ENCODE peak calls at places on chromosome 13, in four cellular contexts. B is GM12878, S is suprapubic skin, O is transverse colon. J is an unnamed sample.

GRCh38 chr13:110771194-110771593 is 57.7 kb downstream of the ING1 start:
- DNase-seq in B (no peak), S (no peak), O (no peak), J (no peak)

GRCh38 chr13:31818236-31818635 is 78.9 kb downstream of the RXFP2 start:
- DNase-seq in B (no peak), S (no peak), O (no peak), J (no peak)

GRCh38 chr13:113669871-113670341 is 2.9 kb downstream of the GRK1 start:
- DNase-seq in B (no peak), S (peak; percentile 74), O (peak; percentile 5), J (no peak)

GRCh38 chr13:48054601-48055000 is 17.1 kb downstream of the NUDT15 start:
- DNase-seq in B (no peak), S (no peak), O (no peak), J (no peak)

GRCh38 chr13:40897058-40897457 is 107.6 kb downstream of the SLC25A15 start:
- DNase-seq in B (no peak), S (no peak), O (no peak), J (no peak)

GRCh38 chr13:97241761-97242160 is 19.6 kb downstream of the MBNL2 start:
- DNase-seq in B (no peak), S (no peak), O (no peak), J (no peak)

GRCh38 chr13:75010941-75011340 is 471.0 kb downstream of the TBC1D4 start:
- DNase-seq in B (no peak), S (no peak), O (no peak), J (no peak)

GRCh38 chr13:111429064-111429558 is 108.7 kb downstream of the TEX29 start:
- DNase-seq in B (no peak), S (no peak), O (peak; percentile 43), J (no peak)

GRCh38 chr13:91308299-91308698 is 39.2 kb upstream of the MIR17HG start:
- DNase-seq in B (no peak), S (no peak), O (no peak), J (no peak)

GRCh38 chr13:37647038-37647650 is 48.6 kb upstream of the POSTN start:
- DNase-seq in B (no peak), S (no peak), O (no peak), J (no peak)
- TF ChIP-seq POLR2AphosphoS5 in B (no peak), S (no peak), O (no peak), J (no peak)

DNA sequence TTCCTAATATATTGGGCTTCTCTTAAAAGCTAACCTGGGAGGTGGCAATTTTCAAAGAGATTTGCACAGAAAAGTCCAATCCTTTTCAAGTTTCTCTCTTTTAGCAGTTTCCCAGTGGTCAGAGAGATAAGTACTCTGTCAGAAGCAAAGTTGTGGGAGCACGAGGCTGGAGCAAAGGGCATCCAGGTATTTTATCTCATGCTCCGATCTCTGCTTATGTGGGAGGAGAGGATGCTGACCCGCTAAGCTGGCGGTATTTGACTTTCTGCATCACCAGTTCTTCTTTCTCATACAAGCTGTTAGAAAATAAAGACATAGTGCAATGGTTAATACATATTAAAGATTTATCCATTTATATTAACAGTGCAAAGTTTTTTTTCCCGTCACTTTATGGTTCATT is 1025.1 kb downstream of the EFNB2 start:
- DNase-seq in B (no peak), S (no peak), O (no peak), J (no peak)
- H3K27ac ChIP-seq in B (no peak overlapping the region), S (no peak overlapping the region), O (no peak overlapping the region), J (no peak overlapping the region)

DNA sequence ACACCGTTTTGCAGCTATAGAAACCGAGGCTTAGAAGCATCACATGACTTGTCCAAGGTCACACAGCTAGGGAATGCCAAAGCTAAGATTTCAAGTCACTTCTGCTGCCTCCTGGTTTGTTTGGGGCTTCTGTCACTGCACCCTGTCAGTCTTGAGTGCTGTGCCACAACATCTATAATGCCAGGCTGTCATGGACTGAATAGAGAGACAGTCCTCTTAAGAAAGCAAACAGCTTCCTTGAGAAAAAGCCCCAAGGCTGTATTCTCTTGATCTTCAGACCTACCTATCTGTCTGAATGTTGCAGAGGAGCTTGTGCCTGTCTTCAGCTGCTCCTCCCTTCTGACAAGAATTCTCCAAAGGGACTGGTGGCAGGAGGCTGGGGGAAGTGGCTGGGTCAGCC is 81.6 kb downstream of the OLFM4 start:
- DNase-seq in B (no peak), S (no peak), O (no peak), J (no peak)
- TF ChIP-seq EP300 in B (no peak), S (no peak), O (no peak), J (no peak)

DNA sequence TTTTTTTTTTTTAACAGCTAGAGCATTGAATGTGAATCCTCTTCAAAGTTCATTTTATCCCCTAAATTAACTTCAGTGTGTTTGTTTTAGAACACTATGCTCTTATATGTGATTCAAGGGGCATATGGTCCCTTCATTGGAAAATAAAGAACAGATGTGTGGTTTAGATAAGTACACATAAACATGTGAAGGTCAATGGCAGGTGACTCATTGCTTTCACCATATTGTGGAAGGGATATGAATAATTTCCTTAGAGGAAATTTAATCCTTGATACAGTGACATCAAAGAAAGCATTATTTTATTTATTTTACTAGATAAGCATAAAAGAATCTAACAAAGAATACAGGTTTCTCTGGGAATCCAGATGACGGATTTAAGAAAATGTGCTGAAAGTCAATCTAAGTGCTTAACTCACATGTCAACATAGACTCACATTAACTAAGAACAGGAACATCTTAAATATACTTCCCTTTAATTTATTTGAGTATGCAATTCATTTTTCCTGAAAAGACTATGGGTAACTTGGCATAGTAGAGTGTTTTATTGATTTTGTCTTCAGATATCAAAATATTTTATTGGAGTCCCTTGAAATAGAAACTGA is 373.4 kb downstream of the KCTD12 start:
- DNase-seq in B (no peak), S (no peak), O (no peak), J (no peak)
- TF ChIP-seq POLR2AphosphoS5 in B (no peak), S (no peak), O (no peak), J (no peak)

J was measured in esophagus muscularis mucosa.